ENCODE peak calls at places on chromosomes 11 and 22, in ten cellular contexts. Q is testis, G is IMR-90, M is A549, N is ovary, T is heart left ventricle, L is right lobe of liver, X is K562, Y is sigmoid colon, H is adrenal gland. D is an unnamed sample.

GRCh38 chr11:61362542-61362875 is 335 bp downstream of the TMEM138 start:
- DNase-seq in Q (peak), G (peak), M (peak), N (no peak), T (no peak), L (no peak), X (peak), Y (no peak), H (no peak), D (peak)

GRCh38 chr11:114073506-114074381 is 14.2 kb downstream of the ZBTB16 start:
- DNase-seq in Q (no peak), G (no peak), M (no peak), N (no peak), T (no peak), L (no peak), X (no peak), Y (peak), H (no peak), D (no peak)

GRCh38 chr11:133402551-133402950 is 129.8 kb downstream of the OPCML start:
- DNase-seq in Q (no peak), G (no peak), M (no peak), N (no peak), T (no peak), L (no peak), X (no peak), Y (no peak), H (no peak), D (no peak)

GRCh38 chr22:49425356-49425755 is 402.3 kb downstream of the BRD1 start:
- DNase-seq in Q (no peak), G (no peak), M (no peak), N (no peak), T (no peak), L (no peak), X (no peak), Y (no peak), H (no peak), D (peak)

GRCh38 chr11:45885274-45885920 is at the start of gene MAPK8IP1:
- DNase-seq in Q (peak), G (no peak), M (no peak), N (no peak), T (peak), L (peak), X (peak), Y (no peak), H (peak), D (peak)

GRCh38 chr11:85595285-85595884 is 31.8 kb downstream of the DLG2 start:
- DNase-seq in Q (no peak), G (peak), M (peak), N (no peak), T (no peak), L (no peak), X (peak), Y (no peak), H (no peak), D (no peak)

GRCh38 chr11:82732348-82732733 is 1.3 kb downstream of the FAM181B start:
- DNase-seq in Q (no peak), G (no peak), M (no peak), N (peak), T (no peak), L (no peak), X (no peak), Y (no peak), H (no peak), D (peak)

GRCh38 chr22:39251762-39252460 is 7.1 kb upstream of the PDGFB start:
- DNase-seq in Q (no peak), G (no peak), M (no peak), N (no peak), T (no peak), L (no peak), X (no peak), Y (no peak), H (no peak), D (no peak)

GRCh38 chr11:108199446-108200321 is 22.8 kb downstream of the NPAT start:
- DNase-seq in Q (no peak), G (peak), M (no peak), N (no peak), T (no peak), L (no peak), X (peak), Y (no peak), H (no peak), D (no peak)

GRCh38 chr11:121352301-121352891 is 59.8 kb downstream of the SC5D start:
- DNase-seq in Q (no peak), G (no peak), M (no peak), N (no peak), T (no peak), L (no peak), X (no peak), Y (no peak), H (no peak), D (peak)

GRCh38 chr22:26658161-26658560 is 773 bp downstream of the MIAT start:
- DNase-seq in Q (no peak), G (no peak), M (no peak), N (no peak), T (no peak), L (no peak), X (no peak), Y (no peak), H (no peak), D (no peak)

GRCh38 chr11:11555228-11555627 is 66.6 kb downstream of the GALNT18 start:
- DNase-seq in Q (peak), G (no peak), M (no peak), N (no peak), T (peak), L (no peak), X (no peak), Y (peak), H (no peak), D (peak)

GRCh38 chr22:50306753-50307749 is at the start of gene PLXNB2:
- DNase-seq in Q (peak), G (peak), M (peak), N (peak), T (peak), L (peak), X (peak), Y (peak), H (peak), D (peak)

GRCh38 chr11:108253176-108253575 is 30.3 kb downstream of the ATM start:
- DNase-seq in Q (no peak), G (peak), M (no peak), N (no peak), T (no peak), L (no peak), X (no peak), Y (no peak), H (no peak), D (no peak)

GRCh38 chr11:116871248-116871647 is 33.8 kb upstream of the APOA1 start:
- DNase-seq in Q (no peak), G (peak), M (no peak), N (no peak), T (peak), L (no peak), X (no peak), Y (no peak), H (no peak), D (no peak)

GRCh38 chr11:31802000-31802551 is 9.0 kb downstream of the PAX6 start:
- DNase-seq in Q (no peak), G (no peak), M (no peak), N (no peak), T (no peak), L (no peak), X (no peak), Y (no peak), H (no peak), D (no peak)

GRCh38 chr11:125193158-125193557 is 28.6 kb downstream of the PKNOX2 start:
- DNase-seq in Q (no peak), G (no peak), M (no peak), N (no peak), T (no peak), L (no peak), X (no peak), Y (no peak), H (no peak), D (no peak)

GRCh38 chr11:82738116-82738515 is 4.5 kb upstream of the FAM181B start:
- DNase-seq in Q (no peak), G (no peak), M (no peak), N (no peak), T (no peak), L (no peak), X (no peak), Y (no peak), H (no peak), D (no peak)

GRCh38 chr11:61901353-61901858 is 10.1 kb upstream of the FADS3 start:
- DNase-seq in Q (no peak), G (no peak), M (no peak), N (no peak), T (no peak), L (no peak), X (peak), Y (no peak), H (no peak), D (no peak)

GRCh38 chr11:133681901-133682300 is 149.6 kb upstream of the OPCML start:
- DNase-seq in Q (no peak), G (no peak), M (no peak), N (no peak), T (no peak), L (no peak), X (no peak), Y (no peak), H (no peak), D (no peak)

GRCh38 chr11:19237813-19238212 is 2.9 kb downstream of the E2F8 start:
- DNase-seq in Q (no peak), G (no peak), M (no peak), N (no peak), T (no peak), L (no peak), X (no peak), Y (no peak), H (no peak), D (no peak)

GRCh38 chr11:94676769-94677168 is 91.4 kb upstream of the AMOTL1 start:
- DNase-seq in Q (no peak), G (no peak), M (no peak), N (no peak), T (no peak), L (no peak), X (peak), Y (no peak), H (no peak), D (no peak)

GRCh38 chr11:75820636-75821035 is 5.6 kb downstream of the UVRAG start:
- DNase-seq in Q (no peak), G (peak), M (no peak), N (no peak), T (no peak), L (no peak), X (no peak), Y (no peak), H (peak), D (no peak)

GRCh38 chr11:76609736-76610370 is 60.7 kb downstream of the LRRC32 start:
- DNase-seq in Q (no peak), G (no peak), M (no peak), N (peak), T (no peak), L (no peak), X (no peak), Y (no peak), H (no peak), D (no peak)

GRCh38 chr11:129148487-129148886 is 43.6 kb downstream of the ARHGAP32 start:
- DNase-seq in Q (no peak), G (no peak), M (no peak), N (no peak), T (no peak), L (no peak), X (no peak), Y (no peak), H (no peak), D (no peak)

GRCh38 chr11:78432058-78432515 is 14.5 kb upstream of the GAB2 start:
- DNase-seq in Q (no peak), G (no peak), M (no peak), N (no peak), T (no peak), L (no peak), X (peak), Y (no peak), H (no peak), D (peak)

GRCh38 chr11:3136542-3137455 is 28.3 kb downstream of the OSBPL5 start:
- DNase-seq in Q (no peak), G (no peak), M (no peak), N (no peak), T (no peak), L (peak), X (no peak), Y (peak), H (no peak), D (no peak)

GRCh38 chr11:62575837-62576236 is 2.1 kb upstream of the EEF1G start:
- DNase-seq in Q (no peak), G (no peak), M (no peak), N (no peak), T (no peak), L (no peak), X (no peak), Y (no peak), H (no peak), D (no peak)

GRCh38 chr11:102347526-102348331 is 715 bp downstream of the BIRC2 start:
- DNase-seq in Q (peak), G (peak), M (no peak), N (no peak), T (no peak), L (no peak), X (peak), Y (no peak), H (no peak), D (peak)

GRCh38 chr22:27097933-27098332 is 440.5 kb downstream of the MIAT start:
- DNase-seq in Q (no peak), G (no peak), M (no peak), N (no peak), T (no peak), L (no peak), X (no peak), Y (no peak), H (no peak), D (no peak)

GRCh38 chr11:13278620-13279486 is 1.3 kb downstream of the BMAL1 start:
- DNase-seq in Q (no peak), G (no peak), M (peak), N (no peak), T (no peak), L (peak), X (no peak), Y (no peak), H (no peak), D (peak)

GRCh38 chr22:27107824-27108223 is 450.4 kb downstream of the MIAT start:
- DNase-seq in Q (peak), G (peak), M (peak), N (peak), T (no peak), L (peak), X (peak), Y (peak), H (peak), D (peak)

GRCh38 chr11:46721286-46721685 is 2.3 kb downstream of the F2 start:
- DNase-seq in Q (no peak), G (no peak), M (no peak), N (no peak), T (no peak), L (no peak), X (no peak), Y (no peak), H (no peak), D (no peak)

GRCh38 chr22:36565686-36566085 is 36.7 kb upstream of the EIF3D start:
- DNase-seq in Q (no peak), G (no peak), M (no peak), N (no peak), T (no peak), L (no peak), X (no peak), Y (no peak), H (no peak), D (no peak)

GRCh38 chr22:25156736-25157135 is 42.9 kb upstream of the CRYBB3 start:
- DNase-seq in Q (no peak), G (no peak), M (no peak), N (no peak), T (no peak), L (no peak), X (no peak), Y (no peak), H (no peak), D (no peak)
- TF ChIP-seq POLR2A in Q (no peak), G (no peak), M (no peak), N (no peak), T (no peak), L (no peak), X (no peak), Y (no peak), H (no peak), D (no peak)

GRCh38 chr11:112786886-112787530 is 174.2 kb upstream of the NCAM1 start:
- DNase-seq in Q (no peak), G (no peak), M (no peak), N (no peak), T (no peak), L (no peak), X (no peak), Y (no peak), H (no peak), D (no peak)

GRCh38 chr11:112785104-112785503 is 176.1 kb upstream of the NCAM1 start:
- DNase-seq in Q (no peak), G (no peak), M (no peak), N (peak), T (no peak), L (no peak), X (no peak), Y (no peak), H (no peak), D (no peak)

GRCh38 chr11:112784323-112785073 is 176.7 kb upstream of the NCAM1 start:
- DNase-seq in Q (peak), G (no peak), M (no peak), N (peak), T (peak), L (peak), X (no peak), Y (peak), H (no peak), D (peak)

GRCh38 chr11:112786196-112786595 is 175.0 kb upstream of the NCAM1 start:
- DNase-seq in Q (no peak), G (no peak), M (no peak), N (no peak), T (no peak), L (no peak), X (no peak), Y (no peak), H (no peak), D (no peak)

GRCh38 chr11:112785717-112786116 is 175.5 kb upstream of the NCAM1 start:
- DNase-seq in Q (no peak), G (peak), M (no peak), N (peak), T (peak), L (no peak), X (no peak), Y (no peak), H (no peak), D (no peak)
- H3K4me3 ChIP-seq in Q (no peak), G (no peak), M (no peak), N (no peak), T (no peak), L (no peak), X (no peak), Y (no peak), H (no peak), D (no peak)

GRCh38 chr22:43812890-43813289 is 785 bp upstream of the EFCAB6 start:
- DNase-seq in Q (no peak), G (no peak), M (no peak), N (no peak), T (no peak), L (no peak), X (no peak), Y (no peak), H (no peak), D (no peak)
- H3K27ac ChIP-seq in Q (peak), G (peak), M (peak), N (no peak), T (no peak), L (no peak), X (no peak), Y (peak), H (no peak), D (no peak)

GRCh38 chr11:67463186-67463585 is 5.9 kb downstream of the TMEM134 start:
- DNase-seq in Q (no peak), G (no peak), M (no peak), N (peak), T (no peak), L (no peak), X (peak), Y (no peak), H (no peak), D (no peak)

GRCh38 chr11:67465190-67465522 is 3.9 kb downstream of the TMEM134 start:
- DNase-seq in Q (no peak), G (no peak), M (no peak), N (peak), T (no peak), L (no peak), X (no peak), Y (no peak), H (no peak), D (no peak)

GRCh38 chr11:67466367-67466766 is 2.7 kb downstream of the TMEM134 start:
- DNase-seq in Q (no peak), G (no peak), M (no peak), N (peak), T (no peak), L (peak), X (no peak), Y (no peak), H (peak), D (peak)

GRCh38 chr11:67464411-67465189 is 4.5 kb downstream of the TMEM134 start:
- DNase-seq in Q (peak), G (peak), M (peak), N (peak), T (peak), L (peak), X (peak), Y (peak), H (peak), D (peak)

DNA sequence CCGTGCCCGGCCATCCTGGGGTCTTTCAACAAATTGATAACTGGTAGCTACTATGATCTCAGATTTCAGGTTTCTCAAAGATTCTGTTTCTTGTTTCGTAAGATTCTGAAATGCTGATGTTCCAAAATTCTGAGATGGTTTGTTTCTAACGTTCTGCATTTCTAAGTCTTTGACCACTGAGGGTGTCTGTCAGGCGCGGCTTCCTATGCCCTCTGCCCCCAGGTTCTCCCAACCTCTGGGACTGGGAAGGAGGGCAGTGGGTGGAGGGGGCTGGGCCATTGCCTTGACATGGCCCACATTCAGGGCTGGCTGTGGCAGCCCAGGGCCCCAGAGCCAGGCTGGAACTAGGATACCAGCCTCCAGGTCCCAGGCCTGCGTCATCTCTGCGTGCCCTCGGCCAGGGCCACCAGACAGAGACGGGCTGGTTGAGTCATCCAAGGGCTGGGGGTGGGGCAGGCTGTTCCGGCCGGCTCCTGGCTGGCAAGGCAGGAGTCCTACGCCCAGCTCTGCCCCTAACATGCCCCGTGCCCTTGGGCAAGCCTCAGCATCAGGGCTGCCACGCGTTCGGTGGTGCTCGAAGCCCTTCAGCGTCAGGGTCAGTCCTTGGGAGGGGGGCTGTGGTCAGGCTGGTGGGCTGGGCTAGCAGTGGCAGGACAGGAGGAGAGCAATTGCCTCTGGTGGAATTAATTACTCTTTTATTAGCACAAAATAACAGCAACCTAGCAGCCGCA is 5.2 kb downstream of the TMEM134 start:
- DNase-seq in Q (peak), G (no peak), M (peak), N (peak), T (no peak), L (peak), X (peak), Y (peak), H (peak), D (peak)
- TF ChIP-seq POLR2A in Q (no peak), G (no peak), M (peak), N (no peak), T (no peak), L (peak), X (peak), Y (no peak), H (peak), D (no peak)

DNA sequence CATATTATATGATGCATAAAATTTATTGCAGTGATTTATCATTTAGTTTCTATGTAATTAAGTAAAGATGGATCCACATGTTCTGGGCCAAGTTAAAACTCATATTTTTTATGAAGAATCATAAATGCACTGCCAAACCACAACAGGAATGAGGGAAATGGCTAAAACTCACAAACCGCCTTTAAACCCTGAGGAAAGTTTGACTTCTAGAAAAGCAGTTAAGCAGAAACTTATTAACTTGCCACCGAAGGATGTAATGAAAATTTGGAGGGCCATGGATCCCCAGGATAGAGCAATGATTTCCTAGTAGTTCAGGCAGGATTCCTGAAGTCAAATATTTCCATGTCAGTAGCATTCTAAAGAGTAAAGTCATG is 218.3 kb upstream of the CTSC start:
- DNase-seq in Q (no peak), G (peak), M (no peak), N (no peak), T (no peak), L (no peak), X (no peak), Y (no peak), H (no peak), D (no peak)
- H3K4me3 ChIP-seq in Q (no peak), G (no peak), M (no peak), N (no peak), T (no peak), L (no peak), X (no peak), Y (no peak), H (no peak), D (no peak)

D was measured in thyroid gland.